ENCODE peak calls at places on chromosomes 1 and 21, in four cellular contexts. T, M, K and Z are unnamed samples.

GRCh38 chr1:202805886-202806511 is 2.2 kb downstream of the KDM5B start:
- DNase-seq in T (no peak), M (peak), K (no peak), Z (peak)

GRCh38 chr1:7989762-7990428 is 28.4 kb downstream of the PARK7 start:
- DNase-seq in T (no peak), M (no peak), K (no peak), Z (no peak)

GRCh38 chr1:109113787-109114568 is at the start of gene ELAPOR1:
- DNase-seq in T (peak), M (peak), K (peak), Z (no peak)

GRCh38 chr1:91730781-91731732 is 154.9 kb downstream of the TGFBR3 start:
- DNase-seq in T (peak), M (peak), K (no peak), Z (peak)

GRCh38 chr21:31191553-31191952 is 152.5 kb downstream of the TIAM1 start:
- DNase-seq in T (no peak), M (peak), K (no peak), Z (peak)

GRCh38 chr1:81801834-81802531 is 1.2 kb downstream of the ADGRL2 start:
- DNase-seq in T (peak), M (peak), K (peak), Z (peak)

GRCh38 chr1:156947818-156948525 is 27.5 kb downstream of the LRRC71 start:
- DNase-seq in T (no peak), M (no peak), K (no peak), Z (no peak)

GRCh38 chr1:15187175-15187810 is 33.7 kb downstream of the TMEM51 start:
- DNase-seq in T (peak), M (no peak), K (no peak), Z (no peak)

GRCh38 chr1:230679854-230680253 is 34.1 kb downstream of the AGT start:
- DNase-seq in T (no peak), M (no peak), K (no peak), Z (no peak)

GRCh38 chr1:17624540-17625256 is 85.2 kb downstream of the ARHGEF10L start:
- DNase-seq in T (peak), M (peak), K (no peak), Z (peak)

GRCh38 chr21:42302292-42302650 is 12.9 kb downstream of the TFF3 start:
- DNase-seq in T (peak), M (no peak), K (no peak), Z (peak)

GRCh38 chr1:239703067-239703466 is 316.7 kb downstream of the CHRM3 start:
- DNase-seq in T (no peak), M (no peak), K (no peak), Z (no peak)

GRCh38 chr1:39992229-39992628 is 37.3 kb downstream of the MFSD2A start:
- DNase-seq in T (no peak), M (peak), K (no peak), Z (peak)

GRCh38 chr1:155284476-155284875 is 7.2 kb downstream of the HCN3 start:
- DNase-seq in T (no peak), M (no peak), K (no peak), Z (no peak)

GRCh38 chr1:153659175-153659534 is 652 bp downstream of the SNAPIN start:
- DNase-seq in T (no peak), M (no peak), K (no peak), Z (no peak)

GRCh38 chr1:211918665-211919414 is 88.3 kb upstream of the LPGAT1 start:
- DNase-seq in T (no peak), M (no peak), K (no peak), Z (no peak)
- H3K4me3 ChIP-seq in T (no peak), M (no peak), K (no peak), Z (no peak)

DNA sequence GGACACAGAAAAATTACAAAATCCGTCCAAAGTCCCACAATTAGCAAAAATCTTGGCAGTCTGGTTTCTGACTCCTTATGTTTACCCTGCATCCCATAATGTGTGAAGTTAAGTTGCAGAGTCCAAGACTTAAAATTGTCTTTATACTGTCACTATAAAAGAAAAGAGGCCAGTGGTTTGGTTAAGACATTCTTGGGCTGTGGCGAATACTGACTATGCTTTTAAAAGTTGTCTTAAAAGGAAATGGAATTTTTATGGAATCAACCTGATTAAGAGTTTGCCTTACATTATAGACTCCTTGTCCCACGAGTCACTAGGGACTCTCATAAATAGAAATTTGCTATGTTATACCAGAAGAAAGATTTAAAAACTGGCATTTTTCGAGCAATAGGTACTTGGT is 31.6 kb downstream of the NTNG1 start:
- DNase-seq in T (no peak), M (no peak), K (no peak), Z (no peak)
- TF ChIP-seq CTCF in T (no peak), M (no peak), K (no peak), Z (no peak)

DNA sequence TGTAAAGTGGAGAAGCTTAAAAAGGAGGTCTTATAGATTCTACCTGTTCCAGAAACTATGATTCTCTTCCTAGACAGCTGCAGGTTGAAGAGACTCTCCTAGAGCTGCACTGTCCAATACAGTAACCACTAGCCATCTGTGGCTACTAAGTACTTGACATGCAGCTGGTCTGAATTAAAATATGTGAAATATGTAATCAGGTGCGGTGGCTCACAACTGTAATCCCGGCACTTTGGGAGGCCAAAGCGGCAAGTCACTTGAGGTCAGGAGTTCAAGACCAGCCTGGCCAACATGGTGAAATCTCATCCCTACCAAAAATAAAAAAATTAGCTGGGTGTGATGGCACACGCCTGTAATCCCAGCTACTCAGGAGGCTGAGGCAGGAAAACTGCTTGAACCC is 15.8 kb downstream of the APP start:
- DNase-seq in T (no peak), M (no peak), K (no peak), Z (no peak)
- H3K4me3 ChIP-seq in T (no peak), M (no peak), K (no peak), Z (no peak)

GRCh38 chr21:17819114-17819877 is at the start of gene C21orf91:
- DNase-seq in T (peak), M (peak), K (peak), Z (peak)

GRCh38 chr21:17821121-17821520 is 2.0 kb upstream of the C21orf91 start:
- DNase-seq in T (no peak), M (no peak), K (no peak), Z (no peak)

GRCh38 chr21:17823846-17824245 is 4.7 kb upstream of the C21orf91 start:
- DNase-seq in T (no peak), M (no peak), K (no peak), Z (no peak)

GRCh38 chr21:17818158-17819113 is 720 bp downstream of the C21orf91 start:
- DNase-seq in T (peak), M (peak), K (peak), Z (peak)

GRCh38 chr21:17819878-17820232 is 699 bp upstream of the C21orf91 start:
- DNase-seq in T (no peak), M (peak), K (no peak), Z (no peak)
- TF ChIP-seq CTCF in T (no peak), M (no peak), K (no peak), Z (no peak)